ENCODE peak calls at places on chromosomes 7 and 10, in eight cellular contexts. One of them, this sample, is unnamed.

GRCh38 chr10:42738669-42739068 is 43.9 kb upstream of the BMS1 start:
- DNase-seq in PC-9: no peak
- DNase-seq in mesothelial cell of epicardium: no peak
- DNase-seq in CD8-positive, alpha-beta T cell: no peak
- DNase-seq in psoas muscle: no peak
- DNase-seq in OCI-LY7: no peak
- DNase-seq in left lung: no peak
- DNase-seq in Peyer's patch: no peak
- DNase-seq in this sample: no peak

GRCh38 chr7:32140540-32140939 is 70.3 kb upstream of the PDE1C start:
- DNase-seq in PC-9: no peak
- DNase-seq in mesothelial cell of epicardium: no peak
- DNase-seq in CD8-positive, alpha-beta T cell: no peak
- DNase-seq in psoas muscle: no peak
- DNase-seq in OCI-LY7: no peak
- DNase-seq in left lung: no peak
- DNase-seq in Peyer's patch: no peak
- DNase-seq in this sample: no peak

GRCh38 chr7:69190738-69191137 is 407.5 kb upstream of the AUTS2 start:
- DNase-seq in PC-9: no peak
- DNase-seq in mesothelial cell of epicardium: no peak
- DNase-seq in CD8-positive, alpha-beta T cell: no peak
- DNase-seq in psoas muscle: no peak
- DNase-seq in OCI-LY7: no peak
- DNase-seq in left lung: no peak
- DNase-seq in Peyer's patch: no peak
- DNase-seq in this sample: no peak

GRCh38 chr7:86667732-86668131 is 24.0 kb downstream of the GRM3 start:
- DNase-seq in PC-9: no peak
- DNase-seq in mesothelial cell of epicardium: no peak
- DNase-seq in CD8-positive, alpha-beta T cell: no peak
- DNase-seq in psoas muscle: no peak
- DNase-seq in OCI-LY7: no peak
- DNase-seq in left lung: no peak
- DNase-seq in Peyer's patch: no peak
- DNase-seq in this sample: no peak

GRCh38 chr7:23298141-23298851 is 843 bp upstream of the MALSU1 start:
- DNase-seq in PC-9: peak; percentile 79
- DNase-seq in mesothelial cell of epicardium: no peak
- DNase-seq in CD8-positive, alpha-beta T cell: peak; percentile 50
- DNase-seq in psoas muscle: no peak
- DNase-seq in OCI-LY7: no peak
- DNase-seq in left lung: no peak
- DNase-seq in Peyer's patch: peak; percentile 49
- DNase-seq in this sample: no peak

GRCh38 chr7:48938539-48938938 is 14.2 kb downstream of the CDC14C start:
- DNase-seq in PC-9: no peak
- DNase-seq in mesothelial cell of epicardium: no peak
- DNase-seq in CD8-positive, alpha-beta T cell: no peak
- DNase-seq in psoas muscle: no peak
- DNase-seq in OCI-LY7: no peak
- DNase-seq in left lung: no peak
- DNase-seq in Peyer's patch: no peak
- DNase-seq in this sample: no peak

GRCh38 chr10:58282615-58283014 is 13.7 kb downstream of the CISD1 start:
- DNase-seq in PC-9: no peak
- DNase-seq in mesothelial cell of epicardium: no peak
- DNase-seq in CD8-positive, alpha-beta T cell: no peak
- DNase-seq in psoas muscle: no peak
- DNase-seq in OCI-LY7: peak; percentile 31
- DNase-seq in left lung: no peak
- DNase-seq in Peyer's patch: no peak
- DNase-seq in this sample: no peak

GRCh38 chr7:73832806-73833205 is 2.0 kb downstream of the CLDN4 start:
- DNase-seq in PC-9: no peak
- DNase-seq in mesothelial cell of epicardium: no peak
- DNase-seq in CD8-positive, alpha-beta T cell: no peak
- DNase-seq in psoas muscle: no peak
- DNase-seq in OCI-LY7: no peak
- DNase-seq in left lung: no peak
- DNase-seq in Peyer's patch: no peak
- DNase-seq in this sample: no peak

GRCh38 chr7:154832557-154833138 is 170.3 kb downstream of the PAXIP1 start:
- DNase-seq in PC-9: no peak
- DNase-seq in mesothelial cell of epicardium: no peak
- DNase-seq in CD8-positive, alpha-beta T cell: no peak
- DNase-seq in psoas muscle: no peak
- DNase-seq in OCI-LY7: peak; percentile 53
- DNase-seq in left lung: no peak
- DNase-seq in Peyer's patch: peak; percentile 68
- DNase-seq in this sample: no peak

GRCh38 chr7:73896454-73896853 is 35.5 kb downstream of the TMEM270 start:
- DNase-seq in PC-9: no peak
- DNase-seq in mesothelial cell of epicardium: no peak
- DNase-seq in CD8-positive, alpha-beta T cell: no peak
- DNase-seq in psoas muscle: peak; percentile 57
- DNase-seq in OCI-LY7: no peak
- DNase-seq in left lung: no peak
- DNase-seq in Peyer's patch: no peak
- DNase-seq in this sample: no peak

GRCh38 chr10:44949915-44950314 is 9.7 kb upstream of the RASSF4 start:
- DNase-seq in PC-9: no peak
- DNase-seq in mesothelial cell of epicardium: no peak
- DNase-seq in CD8-positive, alpha-beta T cell: peak; percentile 25
- DNase-seq in psoas muscle: no peak
- DNase-seq in OCI-LY7: no peak
- DNase-seq in left lung: no peak
- DNase-seq in Peyer's patch: no peak
- DNase-seq in this sample: no peak

GRCh38 chr10:58651040-58651439 is 138.4 kb downstream of the BICC1 start:
- DNase-seq in PC-9: no peak
- DNase-seq in mesothelial cell of epicardium: peak; percentile 42
- DNase-seq in CD8-positive, alpha-beta T cell: no peak
- DNase-seq in psoas muscle: no peak
- DNase-seq in OCI-LY7: no peak
- DNase-seq in left lung: no peak
- DNase-seq in Peyer's patch: no peak
- DNase-seq in this sample: no peak

GRCh38 chr7:148022832-148023231 is 567.7 kb upstream of the C7orf33 start:
- DNase-seq in PC-9: no peak
- DNase-seq in mesothelial cell of epicardium: no peak
- DNase-seq in CD8-positive, alpha-beta T cell: no peak
- DNase-seq in psoas muscle: no peak
- DNase-seq in OCI-LY7: no peak
- DNase-seq in left lung: no peak
- DNase-seq in Peyer's patch: no peak
- DNase-seq in this sample: no peak

GRCh38 chr10:2935647-2936386 is 131.5 kb upstream of the PFKP start:
- DNase-seq in PC-9: no peak
- DNase-seq in mesothelial cell of epicardium: no peak
- DNase-seq in CD8-positive, alpha-beta T cell: no peak
- DNase-seq in psoas muscle: no peak
- DNase-seq in OCI-LY7: no peak
- DNase-seq in left lung: no peak
- DNase-seq in Peyer's patch: no peak
- DNase-seq in this sample: no peak

GRCh38 chr10:28592953-28593352 is 60.0 kb downstream of the WAC start:
- DNase-seq in PC-9: no peak
- DNase-seq in mesothelial cell of epicardium: no peak
- DNase-seq in CD8-positive, alpha-beta T cell: no peak
- DNase-seq in psoas muscle: no peak
- DNase-seq in OCI-LY7: no peak
- DNase-seq in left lung: no peak
- DNase-seq in Peyer's patch: no peak
- DNase-seq in this sample: no peak

DNA sequence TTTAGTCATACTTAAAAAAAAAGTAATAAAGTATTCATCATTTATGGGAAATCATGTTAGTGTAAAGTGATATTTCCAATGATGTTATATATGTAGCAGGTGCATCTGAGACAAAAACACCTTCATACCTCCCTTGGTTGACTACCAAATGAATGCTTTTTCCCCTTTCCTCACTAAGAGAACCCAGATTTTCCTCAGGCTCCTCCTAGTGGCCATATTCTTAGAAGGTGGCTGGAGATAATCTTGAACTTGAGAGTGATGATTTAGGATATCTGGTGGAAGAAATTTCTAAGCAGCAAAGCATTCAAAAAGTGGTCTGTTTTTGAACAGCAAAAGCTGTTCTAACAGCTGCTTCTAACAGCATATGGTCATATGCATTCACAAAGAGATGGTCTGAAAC is 16.8 kb upstream of the DNAH11 start:
- DNase-seq in PC-9: no peak
- DNase-seq in mesothelial cell of epicardium: no peak
- DNase-seq in CD8-positive, alpha-beta T cell: no peak
- DNase-seq in psoas muscle: no peak
- DNase-seq in OCI-LY7: peak; percentile 18
- DNase-seq in left lung: no peak
- DNase-seq in Peyer's patch: no peak
- DNase-seq in this sample: no peak
- TF ChIP-seq CTCF in PC-9: peak; percentile 79
- TF ChIP-seq CTCF in mesothelial cell of epicardium: no peak
- TF ChIP-seq CTCF in CD8-positive, alpha-beta T cell: peak; percentile 22
- TF ChIP-seq CTCF in psoas muscle: peak; percentile 30
- TF ChIP-seq CTCF in OCI-LY7: peak; percentile 67
- TF ChIP-seq CTCF in left lung: peak; percentile 30
- TF ChIP-seq CTCF in Peyer's patch: peak; percentile 22
- TF ChIP-seq CTCF in this sample: no peak

GRCh38 chr10:66604195-66604594 is 321.6 kb upstream of the LRRTM3 start:
- DNase-seq in PC-9: no peak
- DNase-seq in mesothelial cell of epicardium: no peak
- DNase-seq in CD8-positive, alpha-beta T cell: no peak
- DNase-seq in psoas muscle: no peak
- DNase-seq in OCI-LY7: no peak
- DNase-seq in left lung: no peak
- DNase-seq in Peyer's patch: no peak
- DNase-seq in this sample: no peak
- TF ChIP-seq CTCF in PC-9: no peak
- TF ChIP-seq CTCF in mesothelial cell of epicardium: no peak
- TF ChIP-seq CTCF in CD8-positive, alpha-beta T cell: no peak
- TF ChIP-seq CTCF in psoas muscle: no peak
- TF ChIP-seq CTCF in OCI-LY7: no peak
- TF ChIP-seq CTCF in left lung: no peak
- TF ChIP-seq CTCF in Peyer's patch: no peak
- TF ChIP-seq CTCF in this sample: no peak

GRCh38 chr7:95749515-95749914 is 22.8 kb upstream of the DYNC1I1 start:
- DNase-seq in PC-9: no peak
- DNase-seq in mesothelial cell of epicardium: no peak
- DNase-seq in CD8-positive, alpha-beta T cell: no peak
- DNase-seq in psoas muscle: no peak
- DNase-seq in OCI-LY7: no peak
- DNase-seq in left lung: no peak
- DNase-seq in Peyer's patch: no peak
- DNase-seq in this sample: no peak

GRCh38 chr7:95753440-95753839 is 18.9 kb upstream of the DYNC1I1 start:
- DNase-seq in PC-9: no peak
- DNase-seq in mesothelial cell of epicardium: no peak
- DNase-seq in CD8-positive, alpha-beta T cell: no peak
- DNase-seq in psoas muscle: no peak
- DNase-seq in OCI-LY7: no peak
- DNase-seq in left lung: no peak
- DNase-seq in Peyer's patch: no peak
- DNase-seq in this sample: no peak

GRCh38 chr7:95758187-95758586 is 14.2 kb upstream of the DYNC1I1 start:
- DNase-seq in PC-9: no peak
- DNase-seq in mesothelial cell of epicardium: no peak
- DNase-seq in CD8-positive, alpha-beta T cell: no peak
- DNase-seq in psoas muscle: no peak
- DNase-seq in OCI-LY7: no peak
- DNase-seq in left lung: no peak
- DNase-seq in Peyer's patch: no peak
- DNase-seq in this sample: no peak

GRCh38 chr7:95755277-95755934 is 16.9 kb upstream of the DYNC1I1 start:
- DNase-seq in PC-9: no peak
- DNase-seq in mesothelial cell of epicardium: no peak
- DNase-seq in CD8-positive, alpha-beta T cell: no peak
- DNase-seq in psoas muscle: no peak
- DNase-seq in OCI-LY7: no peak
- DNase-seq in left lung: no peak
- DNase-seq in Peyer's patch: no peak
- DNase-seq in this sample: no peak
- TF ChIP-seq CTCF in PC-9: no peak
- TF ChIP-seq CTCF in mesothelial cell of epicardium: no peak
- TF ChIP-seq CTCF in CD8-positive, alpha-beta T cell: no peak
- TF ChIP-seq CTCF in psoas muscle: no peak
- TF ChIP-seq CTCF in OCI-LY7: no peak
- TF ChIP-seq CTCF in left lung: no peak
- TF ChIP-seq CTCF in Peyer's patch: no peak
- TF ChIP-seq CTCF in this sample: no peak

GRCh38 chr10:86390337-86391120 is 23.9 kb upstream of the GRID1 start:
- DNase-seq in PC-9: no peak
- DNase-seq in mesothelial cell of epicardium: no peak
- DNase-seq in CD8-positive, alpha-beta T cell: no peak
- DNase-seq in psoas muscle: no peak
- DNase-seq in OCI-LY7: peak; percentile 41
- DNase-seq in left lung: no peak
- DNase-seq in Peyer's patch: no peak
- DNase-seq in this sample: no peak

GRCh38 chr10:86389441-86390193 is 23.0 kb upstream of the GRID1 start:
- DNase-seq in PC-9: peak; percentile 51
- DNase-seq in mesothelial cell of epicardium: no peak
- DNase-seq in CD8-positive, alpha-beta T cell: peak; percentile 50
- DNase-seq in psoas muscle: peak; percentile 28
- DNase-seq in OCI-LY7: peak; percentile 85
- DNase-seq in left lung: no peak
- DNase-seq in Peyer's patch: peak; percentile 76
- DNase-seq in this sample: no peak

GRCh38 chr10:86385806-86386205 is 19.2 kb upstream of the GRID1 start:
- DNase-seq in PC-9: no peak
- DNase-seq in mesothelial cell of epicardium: no peak
- DNase-seq in CD8-positive, alpha-beta T cell: peak; percentile 41
- DNase-seq in psoas muscle: no peak
- DNase-seq in OCI-LY7: no peak
- DNase-seq in left lung: no peak
- DNase-seq in Peyer's patch: no peak
- DNase-seq in this sample: no peak

GRCh38 chr10:86388119-86388704 is 21.6 kb upstream of the GRID1 start:
- DNase-seq in PC-9: no peak
- DNase-seq in mesothelial cell of epicardium: no peak
- DNase-seq in CD8-positive, alpha-beta T cell: peak; percentile 44
- DNase-seq in psoas muscle: no peak
- DNase-seq in OCI-LY7: no peak
- DNase-seq in left lung: no peak
- DNase-seq in Peyer's patch: no peak
- DNase-seq in this sample: no peak

DNA sequence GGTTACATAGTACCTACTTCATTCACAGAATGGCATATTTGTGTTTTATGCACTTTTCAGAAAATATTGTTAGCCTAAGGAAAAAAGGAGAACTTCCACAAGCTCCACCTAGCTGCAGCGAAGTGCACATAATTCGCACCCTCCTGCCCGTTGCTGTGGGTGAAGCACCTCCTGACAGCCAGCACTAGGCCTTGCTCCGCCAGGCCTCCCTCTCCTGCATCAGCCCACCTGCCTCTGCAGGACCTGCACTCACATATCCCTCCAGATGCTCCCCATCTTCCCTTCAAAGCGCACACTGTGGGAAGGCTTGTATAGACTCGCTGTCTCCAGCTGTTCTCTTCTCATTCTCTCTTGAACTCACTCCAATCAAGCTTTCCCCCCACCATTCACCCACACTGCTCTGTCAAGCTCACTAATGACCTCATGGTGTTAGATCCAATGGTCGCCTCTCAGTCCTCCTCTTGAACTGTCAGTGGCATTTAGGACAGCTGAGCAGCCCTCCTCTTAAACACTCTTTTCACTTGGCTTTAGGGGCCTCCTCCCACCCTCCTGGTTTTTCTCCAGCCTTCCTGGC is 20.7 kb upstream of the GRID1 start:
- DNase-seq in PC-9: no peak
- DNase-seq in mesothelial cell of epicardium: no peak
- DNase-seq in CD8-positive, alpha-beta T cell: peak; percentile 43
- DNase-seq in psoas muscle: no peak
- DNase-seq in OCI-LY7: no peak
- DNase-seq in left lung: no peak
- DNase-seq in Peyer's patch: no peak
- DNase-seq in this sample: no peak
- TF ChIP-seq CTCF in PC-9: no peak
- TF ChIP-seq CTCF in mesothelial cell of epicardium: no peak
- TF ChIP-seq CTCF in CD8-positive, alpha-beta T cell: no peak
- TF ChIP-seq CTCF in psoas muscle: no peak
- TF ChIP-seq CTCF in OCI-LY7: peak; percentile 58
- TF ChIP-seq CTCF in left lung: no peak
- TF ChIP-seq CTCF in Peyer's patch: no peak
- TF ChIP-seq CTCF in this sample: no peak